ENCODE peak calls at places on chromosomes 1 and 21, in seven cellular contexts. U is H1, W is IMR-90, I is neuronal stem cell, X is H9, Q is mesenchymal stem cell, H is trophoblast cell. G is an unnamed sample.

GRCh38 chr1:53122194-53122846 is 20.1 kb downstream of the SLC1A7 start:
- DNase-seq in U (no peak), W (peak; percentile 55), I (no peak), X (no peak), Q (peak; percentile 34), H (peak; percentile 97), G (no peak)

GRCh38 chr1:201711811-201712210 is 117.1 kb upstream of the IPO9 start:
- DNase-seq in U (no peak), W (no peak), I (no peak), X (no peak), Q (peak; percentile 32), H (no peak), G (no peak)

GRCh38 chr1:30320581-30320890 is 402.8 kb downstream of the MATN1 start:
- DNase-seq in U (no peak), W (no peak), I (no peak), X (peak; percentile 23), Q (no peak), H (no peak), G (no peak)

GRCh38 chr1:111520040-111520439 is 16.6 kb upstream of the ADORA3 start:
- DNase-seq in U (no peak), W (no peak), I (no peak), X (no peak), Q (no peak), H (no peak), G (no peak)

GRCh38 chr1:236140705-236141446 is 1.5 kb upstream of the GPR137B start:
- DNase-seq in U (no peak), W (peak; percentile 3), I (no peak), X (no peak), Q (no peak), H (peak; percentile 29), G (peak; percentile 68)

GRCh38 chr1:156707486-156708244 is 2.3 kb upstream of the CRABP2 start:
- DNase-seq in U (no peak), W (peak; percentile 51), I (no peak), X (peak; percentile 74), Q (peak; percentile 57), H (no peak), G (peak; percentile 87)

GRCh38 chr1:197199923-197200467 is 53.5 kb upstream of the ASPM start:
- DNase-seq in U (no peak), W (peak; percentile 31), I (no peak), X (no peak), Q (no peak), H (no peak), G (peak; percentile 23)

GRCh38 chr1:170790175-170790574 is 126.2 kb downstream of the PRRX1 start:
- DNase-seq in U (no peak), W (no peak), I (no peak), X (no peak), Q (no peak), H (no peak), G (peak; percentile 41)

GRCh38 chr1:219927956-219928790 is at the start of gene SLC30A10:
- DNase-seq in U (no peak), W (no peak), I (peak; percentile 45), X (peak; percentile 47), Q (peak; percentile 18), H (peak; percentile 22), G (peak; percentile 37)

GRCh38 chr1:214404571-214405213 is 123.7 kb downstream of the SMYD2 start:
- DNase-seq in U (no peak), W (peak; percentile 75), I (no peak), X (peak; percentile 77), Q (peak; percentile 92), H (no peak), G (peak; percentile 96)

GRCh38 chr1:174028495-174028894 is 6.3 kb upstream of the RC3H1 start:
- DNase-seq in U (no peak), W (no peak), I (no peak), X (no peak), Q (no peak), H (no peak), G (no peak)

GRCh38 chr1:51170342-51170741 is 65.7 kb upstream of the RNF11 start:
- DNase-seq in U (no peak), W (peak; percentile 47), I (no peak), X (no peak), Q (peak; percentile 34), H (peak; percentile 63), G (no peak)

GRCh38 chr1:160997323-160998038 is 23.5 kb downstream of the F11R start:
- DNase-seq in U (no peak), W (peak; percentile 64), I (no peak), X (peak; percentile 73), Q (peak; percentile 74), H (peak; percentile 69), G (peak; percentile 92)

GRCh38 chr1:2110738-2111673 is 60.8 kb downstream of the PRKCZ start:
- DNase-seq in U (no peak), W (no peak), I (no peak), X (no peak), Q (no peak), H (no peak), G (no peak)

GRCh38 chr1:2528966-2529750 is 905 bp downstream of the HES5 start:
- DNase-seq in U (peak; percentile 63), W (no peak), I (no peak), X (peak; percentile 73), Q (peak; percentile 41), H (peak; percentile 73), G (peak; percentile 75)

GRCh38 chr1:116153692-116154031 is 42.5 kb downstream of the MAB21L3 start:
- DNase-seq in U (no peak), W (no peak), I (no peak), X (no peak), Q (no peak), H (no peak), G (no peak)

GRCh38 chr1:59879556-59879955 is 47.0 kb downstream of the CYP2J2 start:
- DNase-seq in U (no peak), W (peak; percentile 52), I (peak; percentile 54), X (peak; percentile 63), Q (peak; percentile 60), H (peak; percentile 89), G (peak; percentile 78)

GRCh38 chr1:93516164-93516563 is 68.2 kb downstream of the FNBP1L start:
- DNase-seq in U (no peak), W (no peak), I (no peak), X (no peak), Q (no peak), H (peak; percentile 13), G (peak; percentile 25)

GRCh38 chr1:183480971-183481431 is 8.7 kb downstream of the SMG7 start:
- DNase-seq in U (no peak), W (peak; percentile 19), I (no peak), X (no peak), Q (no peak), H (no peak), G (peak; percentile 66)

GRCh38 chr1:78673120-78673519 is 23.5 kb downstream of the IFI44 start:
- DNase-seq in U (peak; percentile 9), W (no peak), I (no peak), X (peak; percentile 71), Q (no peak), H (peak; percentile 43), G (peak; percentile 71)

GRCh38 chr21:41770901-41771624 is 4.2 kb upstream of the RIPK4 start:
- DNase-seq in U (no peak), W (no peak), I (no peak), X (no peak), Q (no peak), H (no peak), G (no peak)

GRCh38 chr1:217214551-217214950 is 416.3 kb downstream of the GPATCH2 start:
- DNase-seq in U (no peak), W (no peak), I (no peak), X (no peak), Q (no peak), H (no peak), G (no peak)

GRCh38 chr1:221987860-221988520 is 246.1 kb upstream of the DUSP10 start:
- DNase-seq in U (no peak), W (peak; percentile 96), I (no peak), X (no peak), Q (peak; percentile 68), H (peak; percentile 81), G (peak; percentile 45)

GRCh38 chr1:208233978-208234377 is 10.2 kb downstream of the PLXNA2 start:
- DNase-seq in U (no peak), W (no peak), I (no peak), X (no peak), Q (no peak), H (no peak), G (no peak)

GRCh38 chr21:43189936-43190335 is 21.1 kb downstream of the CRYAA start:
- DNase-seq in U (no peak), W (no peak), I (no peak), X (peak; percentile 19), Q (no peak), H (no peak), G (no peak)

GRCh38 chr1:234270581-234271242 is 102.5 kb upstream of the COA6 start:
- DNase-seq in U (no peak), W (no peak), I (no peak), X (no peak), Q (no peak), H (no peak), G (no peak)

GRCh38 chr1:96559707-96560588 is 161.6 kb upstream of the PTBP2 start:
- DNase-seq in U (no peak), W (peak; percentile 99), I (no peak), X (no peak), Q (peak; percentile 81), H (peak; percentile 73), G (peak; percentile 79)

DNA sequence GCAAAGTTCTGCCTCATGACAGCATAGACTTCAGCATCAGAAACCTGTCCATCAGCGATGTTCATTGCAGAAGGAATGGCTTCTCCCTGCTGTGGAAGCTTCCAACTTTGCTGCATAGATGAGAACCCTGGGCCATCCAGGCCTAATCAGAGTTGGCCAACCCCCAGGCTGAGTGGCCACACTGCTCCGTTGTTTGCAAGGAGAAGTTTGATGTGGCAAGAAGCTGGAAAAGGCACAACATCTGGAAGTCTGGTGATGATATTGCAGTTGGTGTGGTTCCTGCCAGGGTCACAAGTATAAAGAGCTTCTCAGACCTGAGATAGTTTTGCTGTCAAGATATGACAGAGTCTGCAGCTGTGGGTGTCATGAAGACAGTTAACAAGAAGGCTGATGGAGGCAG is 41.2 kb downstream of the RHOU start:
- DNase-seq in U (no peak), W (no peak), I (no peak), X (no peak), Q (no peak), H (peak; percentile 55), G (no peak)
- H2BK120ac ChIP-seq in U (no peak overlapping the region), W (no peak overlapping the region), I (no peak overlapping the region), X (no peak overlapping the region), Q (no peak overlapping the region), H (no peak overlapping the region), G (no peak overlapping the region)

DNA sequence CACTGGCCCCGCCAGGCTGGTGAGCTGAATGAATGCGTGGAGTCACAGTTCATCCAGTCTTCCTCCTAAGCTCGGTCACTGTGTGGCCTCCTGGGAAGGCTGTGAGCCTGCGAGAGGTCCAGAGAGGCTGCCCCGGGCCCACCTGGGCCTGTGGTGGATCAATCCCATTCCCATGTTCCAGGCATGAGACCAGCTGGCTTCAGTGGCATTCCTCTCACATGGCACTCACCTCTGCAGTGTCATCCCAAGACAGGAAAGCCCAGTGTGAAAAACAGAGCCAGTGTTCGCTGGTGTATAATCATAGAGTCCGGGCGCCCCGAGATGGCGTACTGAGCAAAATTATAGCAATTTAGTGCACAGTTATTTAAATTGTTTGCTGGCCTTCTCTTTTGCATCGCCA is 37.6 kb upstream of the EPHA8 start:
- DNase-seq in U (no peak), W (no peak), I (no peak), X (no peak), Q (no peak), H (no peak), G (no peak)
- H3K18ac ChIP-seq in U (no peak overlapping the region), W (no peak overlapping the region), I (no peak overlapping the region), X (no peak overlapping the region), Q (no peak overlapping the region), H (no peak overlapping the region), G (no peak overlapping the region)

GRCh38 chr21:36030581-36031189 is 29.6 kb downstream of the SETD4 start:
- DNase-seq in U (no peak), W (peak; percentile 42), I (no peak), X (no peak), Q (no peak), H (no peak), G (no peak)
- H3K23ac ChIP-seq in U (no peak overlapping the region), W (no peak overlapping the region), I (no peak overlapping the region), X (no peak overlapping the region), Q (no peak overlapping the region), H (no peak overlapping the region), G (no peak overlapping the region)

GRCh38 chr1:22915280-22915679 is 57.4 kb downstream of the LACTBL1 start:
- DNase-seq in U (no peak), W (no peak), I (no peak), X (no peak), Q (no peak), H (no peak), G (no peak)
- H2BK120ac ChIP-seq in U (no peak overlapping the region), W (no peak overlapping the region), I (no peak overlapping the region), X (no peak overlapping the region), Q (no peak overlapping the region), H (no peak overlapping the region), G (no peak overlapping the region)

G was measured in mesendoderm.